ENCODE peak calls at places on chromosomes 12 and 14, in five cellular contexts. I is heart left ventricle; S is naive thymus-derived CD4-positive, alpha-beta T cell; U is fibroblast of the aortic adventitia; C is CD4-positive, CD25-positive, alpha-beta regulatory T cell. Z is an unnamed sample.

GRCh38 chr12:108691995-108692808 is 39.1 kb downstream of the CORO1C start:
- DNase-seq in I (no peak), S (peak), U (no peak), C (no peak), Z (peak)

GRCh38 chr12:95191060-95191696 is 26.1 kb downstream of the FGD6 start:
- DNase-seq in I (no peak), S (no peak), U (no peak), C (no peak), Z (no peak)

GRCh38 chr14:89899917-89900680 is 54.4 kb downstream of the EFCAB11 start:
- DNase-seq in I (no peak), S (no peak), U (peak), C (peak), Z (no peak)

GRCh38 chr12:39033789-39034188 is 128.4 kb upstream of the CPNE8 start:
- DNase-seq in I (no peak), S (no peak), U (no peak), C (no peak), Z (no peak)

GRCh38 chr14:100552524-100553125 is 34.6 kb downstream of the BEGAIN start:
- DNase-seq in I (no peak), S (no peak), U (no peak), C (no peak), Z (no peak)

GRCh38 chr14:89544636-89545301 is 127.7 kb upstream of the FOXN3 start:
- DNase-seq in I (no peak), S (no peak), U (no peak), C (no peak), Z (no peak)

GRCh38 chr14:26596722-26597030 is 1.2 kb downstream of the NOVA1 start:
- DNase-seq in I (no peak), S (no peak), U (peak), C (no peak), Z (no peak)

GRCh38 chr12:104852102-104852501 is 106.0 kb downstream of the SLC41A2 start:
- DNase-seq in I (no peak), S (no peak), U (no peak), C (no peak), Z (no peak)

GRCh38 chr12:116533343-116534248 is 25.6 kb upstream of the MAP1LC3B2 start:
- DNase-seq in I (peak), S (peak), U (peak), C (peak), Z (peak)

GRCh38 chr12:104712477-104712876 is 245.6 kb downstream of the SLC41A2 start:
- DNase-seq in I (no peak), S (no peak), U (no peak), C (no peak), Z (no peak)

GRCh38 chr14:74508292-74508731 is 14.7 kb downstream of the ISCA2 start:
- DNase-seq in I (peak), S (no peak), U (no peak), C (no peak), Z (no peak)

GRCh38 chr12:4303750-4304149 is 17.3 kb upstream of the TIGAR start:
- DNase-seq in I (no peak), S (no peak), U (no peak), C (no peak), Z (no peak)

GRCh38 chr12:89261982-89262381 is 90.3 kb downstream of the DUSP6 start:
- DNase-seq in I (no peak), S (no peak), U (no peak), C (no peak), Z (no peak)

GRCh38 chr12:26278666-26279065 is 83.3 kb downstream of the SSPN start:
- DNase-seq in I (no peak), S (no peak), U (no peak), C (no peak), Z (no peak)

GRCh38 chr14:40122978-40123648 is 690.9 kb upstream of the FBXO33 start:
- DNase-seq in I (no peak), S (no peak), U (no peak), C (no peak), Z (peak)

GRCh38 chr12:113867258-113867657 is 98.9 kb downstream of the RBM19 start:
- DNase-seq in I (no peak), S (no peak), U (no peak), C (no peak), Z (no peak)

GRCh38 chr12:113075137-113075683 is 18.7 kb downstream of the DTX1 start:
- DNase-seq in I (no peak), S (no peak), U (no peak), C (no peak), Z (peak)

GRCh38 chr12:49693931-49694439 is 13.2 kb downstream of the FMNL3 start:
- DNase-seq in I (no peak), S (no peak), U (peak), C (no peak), Z (no peak)

GRCh38 chr12:45762185-45763110 is 32.9 kb downstream of the ARID2 start:
- DNase-seq in I (no peak), S (peak), U (peak), C (peak), Z (no peak)

GRCh38 chr14:27242874-27243273 is 645.0 kb upstream of the NOVA1 start:
- DNase-seq in I (no peak), S (no peak), U (no peak), C (no peak), Z (no peak)

GRCh38 chr12:34404377-34405285 is 382.3 kb downstream of the ALG10 start:
- DNase-seq in I (peak), S (no peak), U (no peak), C (no peak), Z (no peak)

GRCh38 chr12:24379038-24379437 is 429.6 kb upstream of the SOX5 start:
- DNase-seq in I (no peak), S (no peak), U (no peak), C (no peak), Z (peak)

GRCh38 chr14:20697273-20698017 is 8.9 kb downstream of the ANG start:
- DNase-seq in I (no peak), S (peak), U (peak), C (peak), Z (no peak)

GRCh38 chr14:37116933-37117844 is 55.2 kb downstream of the SLC25A21 start:
- DNase-seq in I (no peak), S (no peak), U (peak), C (no peak), Z (no peak)

GRCh38 chr12:12331896-12332295 is 18.1 kb downstream of the MANSC1 start:
- DNase-seq in I (no peak), S (no peak), U (no peak), C (no peak), Z (no peak)

GRCh38 chr12:62720661-62721330 is 214.2 kb downstream of the PPM1H start:
- DNase-seq in I (no peak), S (no peak), U (no peak), C (no peak), Z (no peak)

GRCh38 chr12:24788886-24789285 is 160.0 kb downstream of the BCAT1 start:
- DNase-seq in I (no peak), S (no peak), U (no peak), C (no peak), Z (no peak)

GRCh38 chr14:61690982-61691381 is 4.3 kb upstream of the HIF1A start:
- DNase-seq in I (no peak), S (no peak), U (no peak), C (no peak), Z (no peak)

GRCh38 chr12:69459477-69459876 is 10.7 kb upstream of the FRS2 start:
- DNase-seq in I (no peak), S (no peak), U (no peak), C (no peak), Z (no peak)

GRCh38 chr12:69456239-69456638 is 13.9 kb upstream of the FRS2 start:
- DNase-seq in I (no peak), S (no peak), U (no peak), C (no peak), Z (no peak)

DNA sequence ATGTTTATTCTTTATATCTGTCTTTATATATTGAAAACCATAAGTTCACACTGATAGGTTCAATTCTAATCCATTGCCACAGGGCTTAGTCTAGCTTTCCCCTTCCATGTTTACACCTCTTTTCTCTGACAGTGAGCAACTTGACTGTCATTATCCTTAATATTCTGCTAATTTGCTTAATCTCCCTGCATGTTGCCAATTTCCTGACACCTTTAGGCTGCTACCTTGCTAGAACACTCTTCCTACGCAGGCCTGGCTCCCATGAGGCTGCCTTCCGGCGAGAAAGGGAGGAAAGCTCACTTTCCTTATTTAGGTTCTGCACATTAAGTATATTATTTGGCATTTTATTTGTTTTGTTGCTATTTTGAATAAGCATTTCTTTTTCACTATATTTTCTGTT is 12.8 kb upstream of the FRS2 start:
- DNase-seq in I (no peak), S (no peak), U (no peak), C (no peak), Z (no peak)
- H3K4me3 ChIP-seq in I (no peak), S (no peak), U (no peak), C (no peak), Z (no peak)

DNA sequence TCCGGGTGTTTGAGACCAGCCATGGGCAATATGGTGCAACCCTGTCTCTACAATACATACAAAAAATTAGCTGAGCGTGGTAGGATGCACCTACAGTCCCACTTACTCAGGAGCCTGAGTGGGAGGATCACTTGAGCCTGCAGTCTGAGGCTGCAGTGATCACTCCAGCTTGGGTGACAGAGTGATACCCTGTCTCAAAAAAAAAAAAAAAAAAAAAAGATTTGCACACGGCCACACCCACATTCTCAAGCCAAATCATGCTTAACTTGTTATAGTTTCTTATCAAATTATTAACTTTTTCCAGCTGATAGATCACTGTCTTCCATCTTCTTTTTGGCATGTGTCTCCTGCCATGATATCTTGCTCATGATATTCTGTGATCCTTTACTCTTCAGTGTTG is 6.8 kb downstream of the DRAM1 start:
- DNase-seq in I (no peak), S (no peak), U (no peak), C (no peak), Z (no peak)
- H3K4me3 ChIP-seq in I (no peak), S (no peak), U (no peak), C (no peak), Z (no peak)

GRCh38 chr12:64679487-64679983 is 69.2 kb downstream of the RASSF3 start:
- DNase-seq in I (peak), S (peak), U (peak), C (peak), Z (no peak)

GRCh38 chr12:64678835-64679234 is 68.5 kb downstream of the RASSF3 start:
- DNase-seq in I (no peak), S (no peak), U (no peak), C (no peak), Z (no peak)

GRCh38 chr12:64681200-64682052 is 71.1 kb downstream of the RASSF3 start:
- DNase-seq in I (no peak), S (peak), U (no peak), C (no peak), Z (peak)

GRCh38 chr12:64678248-64678647 is 68.0 kb downstream of the RASSF3 start:
- DNase-seq in I (no peak), S (no peak), U (no peak), C (no peak), Z (no peak)

DNA sequence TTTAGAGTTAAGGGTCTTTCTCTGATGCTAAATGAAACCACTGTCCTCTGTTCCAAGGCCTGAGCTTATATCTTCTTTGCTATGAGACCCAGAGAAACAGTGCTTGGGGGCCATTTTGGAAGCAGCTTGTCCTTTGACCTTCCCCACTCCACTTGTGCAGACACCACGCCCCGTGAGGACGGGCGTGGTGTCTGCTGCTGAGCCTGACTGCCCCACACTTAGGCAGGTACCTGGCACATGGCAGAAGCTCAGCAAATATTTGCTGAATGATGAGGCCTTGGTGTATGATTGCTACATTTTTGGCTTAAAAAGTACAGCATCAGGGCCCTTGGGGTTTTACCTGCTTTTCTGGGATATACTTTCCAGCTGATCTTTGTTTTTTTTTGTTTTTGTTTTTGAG is 69.9 kb downstream of the RASSF3 start:
- DNase-seq in I (no peak), S (no peak), U (no peak), C (no peak), Z (no peak)
- H3K4me3 ChIP-seq in I (no peak), S (no peak), U (no peak), C (peak), Z (no peak)

GRCh38 chr12:72274926-72275325 is 2.8 kb downstream of the TRHDE start:
- DNase-seq in I (no peak), S (no peak), U (peak), C (no peak), Z (no peak)
- H3K4me3 ChIP-seq in I (no peak), S (no peak), U (no peak), C (no peak), Z (no peak)

DNA sequence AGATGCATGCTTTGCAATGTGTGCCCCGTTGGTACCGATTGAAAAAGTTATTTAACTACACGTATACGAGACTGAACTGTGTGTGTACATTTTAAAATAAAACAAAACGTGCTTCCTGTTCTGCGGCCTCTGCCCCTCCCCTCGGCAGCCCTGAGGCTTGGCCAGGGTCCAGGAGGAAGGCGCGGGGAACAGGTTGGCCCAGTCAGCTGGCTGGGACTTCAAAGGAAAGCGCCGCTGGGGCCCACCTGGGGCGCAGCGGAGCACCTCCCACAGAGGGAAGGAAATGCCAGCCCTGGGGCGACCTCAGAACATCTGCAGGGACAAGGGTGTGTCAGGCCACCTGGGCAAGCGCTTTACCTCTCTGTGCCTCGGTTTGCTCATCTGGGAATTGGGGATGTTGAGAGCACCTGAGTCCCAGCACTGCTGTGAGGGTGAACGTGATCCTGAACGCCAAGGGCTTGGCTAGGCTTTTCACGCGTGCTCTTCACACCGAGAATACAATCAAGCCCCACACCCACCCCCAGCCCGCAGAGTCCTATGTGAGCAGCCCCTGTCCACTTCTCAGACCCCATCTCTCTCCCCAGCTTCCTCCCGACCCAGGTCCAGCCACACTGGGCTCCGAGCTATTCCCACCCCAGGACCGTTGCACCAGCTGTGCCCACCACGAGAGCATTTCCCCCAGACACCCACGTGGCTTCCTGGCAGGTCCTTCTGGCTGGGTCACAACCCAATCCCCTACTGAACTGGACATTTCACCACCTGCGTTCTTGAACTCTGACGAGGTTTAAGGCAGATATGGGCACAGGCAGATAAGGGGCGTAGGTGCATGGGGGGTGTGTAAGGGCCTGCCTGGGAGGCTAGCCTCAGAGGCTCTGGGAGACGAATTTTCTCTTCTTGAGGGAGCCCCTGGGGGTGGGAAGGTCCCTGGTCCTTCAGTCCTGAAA is 41.9 kb upstream of the NCOR2 start:
- DNase-seq in I (peak), S (peak), U (peak), C (peak), Z (peak)
- H3K4me3 ChIP-seq in I (no peak), S (peak), U (no peak), C (peak), Z (no peak)

GRCh38 chr14:43898709-43899108 is 608.4 kb downstream of the FSCB start:
- DNase-seq in I (no peak), S (no peak), U (no peak), C (no peak), Z (no peak)

GRCh38 chr14:43896044-43896443 is 611.0 kb downstream of the FSCB start:
- DNase-seq in I (no peak), S (no peak), U (no peak), C (no peak), Z (no peak)

GRCh38 chr14:43894534-43894933 is 612.5 kb downstream of the FSCB start:
- DNase-seq in I (no peak), S (no peak), U (no peak), C (no peak), Z (no peak)

GRCh38 chr14:43901950-43902349 is 605.1 kb downstream of the FSCB start:
- DNase-seq in I (no peak), S (no peak), U (no peak), C (no peak), Z (no peak)

GRCh38 chr14:43900173-43900655 is 606.9 kb downstream of the FSCB start:
- DNase-seq in I (no peak), S (no peak), U (no peak), C (no peak), Z (no peak)
- H3K4me3 ChIP-seq in I (no peak), S (no peak), U (no peak), C (no peak), Z (no peak)

GRCh38 chr12:57897296-57897974 is 43.9 kb upstream of the ATP23 start:
- DNase-seq in I (no peak), S (no peak), U (no peak), C (no peak), Z (no peak)
- H3K4me3 ChIP-seq in I (peak), S (peak), U (peak), C (peak), Z (no peak)